ENCODE peak calls at places on chromosomes 13 and 19, in nine cellular contexts. One of them, this sample, is unnamed.

GRCh38 chr13:47678201-47678963 is 322.7 kb downstream of the SUCLA2 start:
- DNase-seq in foreskin fibroblast: no peak
- DNase-seq in COR-L47: no peak
- DNase-seq in SW480: no peak
- DNase-seq in Caco-2: no peak
- DNase-seq in choroid plexus epithelial cell: peak
- DNase-seq in skeletal muscle cell: peak
- DNase-seq in kidney tubule cell: no peak
- DNase-seq in CD4-positive, CD25-positive, alpha-beta regulatory T cell: no peak
- DNase-seq in this sample: no peak

GRCh38 chr13:73000027-73000674 is 58.7 kb upstream of the KLF5 start:
- DNase-seq in foreskin fibroblast: no peak
- DNase-seq in skeletal muscle cell: no peak
- DNase-seq in choroid plexus epithelial cell: peak
- DNase-seq in COR-L47: peak
- DNase-seq in Caco-2: no peak
- DNase-seq in CD4-positive, CD25-positive, alpha-beta regulatory T cell: no peak
- DNase-seq in kidney tubule cell: peak
- DNase-seq in SW480: peak
- DNase-seq in this sample: no peak

GRCh38 chr19:56088454-56089215 is 32.5 kb downstream of the ZNF787 start:
- DNase-seq in Caco-2: no peak
- DNase-seq in skeletal muscle cell: no peak
- DNase-seq in CD4-positive, CD25-positive, alpha-beta regulatory T cell: no peak
- DNase-seq in COR-L47: no peak
- DNase-seq in choroid plexus epithelial cell: no peak
- DNase-seq in foreskin fibroblast: no peak
- DNase-seq in SW480: no peak
- DNase-seq in kidney tubule cell: no peak
- DNase-seq in this sample: no peak

GRCh38 chr13:70054572-70054971 is 53.1 kb upstream of the ATXN8OS start:
- DNase-seq in COR-L47: no peak
- DNase-seq in skeletal muscle cell: no peak
- DNase-seq in choroid plexus epithelial cell: no peak
- DNase-seq in foreskin fibroblast: no peak
- DNase-seq in Caco-2: no peak
- DNase-seq in CD4-positive, CD25-positive, alpha-beta regulatory T cell: no peak
- DNase-seq in SW480: no peak
- DNase-seq in kidney tubule cell: no peak
- DNase-seq in this sample: no peak

GRCh38 chr13:75038315-75038881 is 443.6 kb downstream of the TBC1D4 start:
- DNase-seq in skeletal muscle cell: no peak
- DNase-seq in CD4-positive, CD25-positive, alpha-beta regulatory T cell: no peak
- DNase-seq in choroid plexus epithelial cell: no peak
- DNase-seq in SW480: no peak
- DNase-seq in Caco-2: no peak
- DNase-seq in foreskin fibroblast: no peak
- DNase-seq in kidney tubule cell: no peak
- DNase-seq in COR-L47: peak
- DNase-seq in this sample: no peak

GRCh38 chr19:1245884-1246816 is 2.2 kb upstream of the MIDN start:
- DNase-seq in SW480: no peak
- DNase-seq in Caco-2: peak
- DNase-seq in foreskin fibroblast: no peak
- DNase-seq in kidney tubule cell: peak
- DNase-seq in CD4-positive, CD25-positive, alpha-beta regulatory T cell: no peak
- DNase-seq in choroid plexus epithelial cell: no peak
- DNase-seq in skeletal muscle cell: no peak
- DNase-seq in COR-L47: no peak
- DNase-seq in this sample: no peak

GRCh38 chr13:50386527-50387123 is 371.4 kb downstream of the KCNRG start:
- DNase-seq in kidney tubule cell: no peak
- DNase-seq in skeletal muscle cell: peak
- DNase-seq in COR-L47: no peak
- DNase-seq in CD4-positive, CD25-positive, alpha-beta regulatory T cell: no peak
- DNase-seq in Caco-2: no peak
- DNase-seq in SW480: no peak
- DNase-seq in foreskin fibroblast: peak
- DNase-seq in choroid plexus epithelial cell: peak
- DNase-seq in this sample: no peak

GRCh38 chr13:62185631-62186256 is 770.1 kb upstream of the PCDH20 start:
- DNase-seq in choroid plexus epithelial cell: no peak
- DNase-seq in skeletal muscle cell: no peak
- DNase-seq in kidney tubule cell: no peak
- DNase-seq in Caco-2: no peak
- DNase-seq in foreskin fibroblast: no peak
- DNase-seq in SW480: no peak
- DNase-seq in COR-L47: no peak
- DNase-seq in CD4-positive, CD25-positive, alpha-beta regulatory T cell: no peak
- DNase-seq in this sample: no peak

GRCh38 chr19:2042485-2043268 is 8.4 kb downstream of the MKNK2 start:
- DNase-seq in skeletal muscle cell: no peak
- DNase-seq in foreskin fibroblast: no peak
- DNase-seq in kidney tubule cell: no peak
- DNase-seq in COR-L47: no peak
- DNase-seq in Caco-2: no peak
- DNase-seq in SW480: no peak
- DNase-seq in CD4-positive, CD25-positive, alpha-beta regulatory T cell: no peak
- DNase-seq in choroid plexus epithelial cell: no peak
- DNase-seq in this sample: no peak

GRCh38 chr13:20424959-20425358 is 100.7 kb downstream of the CRYL1 start:
- DNase-seq in COR-L47: no peak
- DNase-seq in kidney tubule cell: peak
- DNase-seq in SW480: no peak
- DNase-seq in Caco-2: no peak
- DNase-seq in CD4-positive, CD25-positive, alpha-beta regulatory T cell: no peak
- DNase-seq in foreskin fibroblast: no peak
- DNase-seq in skeletal muscle cell: no peak
- DNase-seq in choroid plexus epithelial cell: no peak
- DNase-seq in this sample: peak

GRCh38 chr13:96391606-96392005 is 301.7 kb downstream of the HS6ST3 start:
- DNase-seq in COR-L47: no peak
- DNase-seq in CD4-positive, CD25-positive, alpha-beta regulatory T cell: no peak
- DNase-seq in SW480: no peak
- DNase-seq in Caco-2: no peak
- DNase-seq in choroid plexus epithelial cell: no peak
- DNase-seq in skeletal muscle cell: no peak
- DNase-seq in kidney tubule cell: no peak
- DNase-seq in foreskin fibroblast: no peak
- DNase-seq in this sample: no peak

GRCh38 chr13:91745962-91746361 is 347.5 kb downstream of the GPC5 start:
- DNase-seq in CD4-positive, CD25-positive, alpha-beta regulatory T cell: no peak
- DNase-seq in foreskin fibroblast: no peak
- DNase-seq in COR-L47: peak
- DNase-seq in kidney tubule cell: no peak
- DNase-seq in SW480: no peak
- DNase-seq in Caco-2: no peak
- DNase-seq in choroid plexus epithelial cell: no peak
- DNase-seq in skeletal muscle cell: no peak
- DNase-seq in this sample: no peak

GRCh38 chr19:14871619-14872230 is 14.2 kb downstream of the OR7A17 start:
- DNase-seq in foreskin fibroblast: peak
- DNase-seq in COR-L47: no peak
- DNase-seq in kidney tubule cell: peak
- DNase-seq in Caco-2: no peak
- DNase-seq in skeletal muscle cell: no peak
- DNase-seq in SW480: peak
- DNase-seq in CD4-positive, CD25-positive, alpha-beta regulatory T cell: no peak
- DNase-seq in choroid plexus epithelial cell: peak
- DNase-seq in this sample: peak

GRCh38 chr19:6766357-6767080 is 716 bp downstream of the SH2D3A start:
- DNase-seq in CD4-positive, CD25-positive, alpha-beta regulatory T cell: no peak
- DNase-seq in Caco-2: no peak
- DNase-seq in choroid plexus epithelial cell: no peak
- DNase-seq in COR-L47: no peak
- DNase-seq in SW480: no peak
- DNase-seq in kidney tubule cell: peak
- DNase-seq in skeletal muscle cell: no peak
- DNase-seq in foreskin fibroblast: no peak
- DNase-seq in this sample: no peak

GRCh38 chr13:28531956-28532225 is 37.0 kb upstream of the FLT1 start:
- DNase-seq in SW480: no peak
- DNase-seq in COR-L47: no peak
- DNase-seq in foreskin fibroblast: no peak
- DNase-seq in Caco-2: no peak
- DNase-seq in choroid plexus epithelial cell: no peak
- DNase-seq in CD4-positive, CD25-positive, alpha-beta regulatory T cell: no peak
- DNase-seq in skeletal muscle cell: no peak
- DNase-seq in kidney tubule cell: no peak
- DNase-seq in this sample: no peak

GRCh38 chr19:43409415-43409814 is 5.3 kb upstream of the TEX101 start:
- DNase-seq in skeletal muscle cell: no peak
- DNase-seq in Caco-2: no peak
- DNase-seq in SW480: no peak
- DNase-seq in COR-L47: no peak
- DNase-seq in CD4-positive, CD25-positive, alpha-beta regulatory T cell: no peak
- DNase-seq in choroid plexus epithelial cell: no peak
- DNase-seq in kidney tubule cell: no peak
- DNase-seq in foreskin fibroblast: no peak
- DNase-seq in this sample: no peak

This sample was measured in RCC 7860.